ENCODE peak calls at places on chromosomes 3 and 15, in nine cellular contexts. One of them, this sample, is unnamed.

GRCh38 chr15:70324001-70324974 is 226.6 kb upstream of the TLE3 start:
- DNase-seq in stimulated activated naive B cell treated with anti-CD40 and anti-IgM and Interleukin-4, amounts not matched to agents 10 μg/mL and 1 μg/mL and 100 μg/mL, for 72 hours: no peak
- DNase-seq in hippocampal formation: no peak
- DNase-seq in retina: no peak
- DNase-seq in HEK293T: no peak
- DNase-seq in breast epithelium: peak; percentile 87
- DNase-seq in brain microvascular endothelial cell: no peak
- DNase-seq in GM12865: no peak
- DNase-seq in KBM-7: no peak
- DNase-seq in this sample: no peak

GRCh38 chr3:123338021-123338619 is 110.8 kb downstream of the ADCY5 start:
- DNase-seq in stimulated activated naive B cell treated with anti-CD40 and anti-IgM and Interleukin-4, amounts not matched to agents 10 μg/mL and 1 μg/mL and 100 μg/mL, for 72 hours: no peak
- DNase-seq in hippocampal formation: no peak
- DNase-seq in retina: no peak
- DNase-seq in HEK293T: no peak
- DNase-seq in breast epithelium: peak; percentile 48
- DNase-seq in brain microvascular endothelial cell: no peak
- DNase-seq in GM12865: no peak
- DNase-seq in KBM-7: no peak
- DNase-seq in this sample: no peak

GRCh38 chr3:152276688-152277087 is 8.0 kb downstream of the MBNL1 start:
- DNase-seq in stimulated activated naive B cell treated with anti-CD40 and anti-IgM and Interleukin-4, amounts not matched to agents 10 μg/mL and 1 μg/mL and 100 μg/mL, for 72 hours: no peak
- DNase-seq in hippocampal formation: no peak
- DNase-seq in retina: no peak
- DNase-seq in HEK293T: no peak
- DNase-seq in breast epithelium: no peak
- DNase-seq in brain microvascular endothelial cell: no peak
- DNase-seq in GM12865: no peak
- DNase-seq in KBM-7: no peak
- DNase-seq in this sample: no peak

GRCh38 chr3:178325330-178325729 is 210.9 kb upstream of the KCNMB2 start:
- DNase-seq in stimulated activated naive B cell treated with anti-CD40 and anti-IgM and Interleukin-4, amounts not matched to agents 10 μg/mL and 1 μg/mL and 100 μg/mL, for 72 hours: no peak
- DNase-seq in hippocampal formation: no peak
- DNase-seq in retina: peak; percentile 20
- DNase-seq in HEK293T: no peak
- DNase-seq in breast epithelium: no peak
- DNase-seq in brain microvascular endothelial cell: no peak
- DNase-seq in GM12865: no peak
- DNase-seq in KBM-7: peak; percentile 49
- DNase-seq in this sample: no peak

GRCh38 chr15:101318810-101319200 is 23.8 kb upstream of the SNRPA1 start:
- DNase-seq in stimulated activated naive B cell treated with anti-CD40 and anti-IgM and Interleukin-4, amounts not matched to agents 10 μg/mL and 1 μg/mL and 100 μg/mL, for 72 hours: no peak
- DNase-seq in hippocampal formation: no peak
- DNase-seq in retina: no peak
- DNase-seq in HEK293T: no peak
- DNase-seq in breast epithelium: no peak
- DNase-seq in brain microvascular endothelial cell: no peak
- DNase-seq in GM12865: no peak
- DNase-seq in KBM-7: no peak
- DNase-seq in this sample: no peak

GRCh38 chr15:77768107-77768506 is 135.4 kb upstream of the LINGO1 start:
- DNase-seq in stimulated activated naive B cell treated with anti-CD40 and anti-IgM and Interleukin-4, amounts not matched to agents 10 μg/mL and 1 μg/mL and 100 μg/mL, for 72 hours: no peak
- DNase-seq in hippocampal formation: no peak
- DNase-seq in retina: no peak
- DNase-seq in HEK293T: no peak
- DNase-seq in breast epithelium: no peak
- DNase-seq in brain microvascular endothelial cell: no peak
- DNase-seq in GM12865: no peak
- DNase-seq in KBM-7: no peak
- DNase-seq in this sample: no peak

GRCh38 chr3:52507359-52507758 is 12.2 kb downstream of the STAB1 start:
- DNase-seq in stimulated activated naive B cell treated with anti-CD40 and anti-IgM and Interleukin-4, amounts not matched to agents 10 μg/mL and 1 μg/mL and 100 μg/mL, for 72 hours: no peak
- DNase-seq in hippocampal formation: no peak
- DNase-seq in retina: no peak
- DNase-seq in HEK293T: no peak
- DNase-seq in breast epithelium: no peak
- DNase-seq in brain microvascular endothelial cell: no peak
- DNase-seq in GM12865: no peak
- DNase-seq in KBM-7: no peak
- DNase-seq in this sample: no peak

GRCh38 chr15:55909036-55909811 is 84.2 kb downstream of the NEDD4 start:
- DNase-seq in stimulated activated naive B cell treated with anti-CD40 and anti-IgM and Interleukin-4, amounts not matched to agents 10 μg/mL and 1 μg/mL and 100 μg/mL, for 72 hours: no peak
- DNase-seq in hippocampal formation: no peak
- DNase-seq in retina: no peak
- DNase-seq in HEK293T: no peak
- DNase-seq in breast epithelium: no peak
- DNase-seq in brain microvascular endothelial cell: peak; percentile 34
- DNase-seq in GM12865: no peak
- DNase-seq in KBM-7: no peak
- DNase-seq in this sample: no peak

GRCh38 chr3:130354430-130354829 is 9.0 kb downstream of the COL6A5 start:
- DNase-seq in stimulated activated naive B cell treated with anti-CD40 and anti-IgM and Interleukin-4, amounts not matched to agents 10 μg/mL and 1 μg/mL and 100 μg/mL, for 72 hours: no peak
- DNase-seq in hippocampal formation: no peak
- DNase-seq in retina: no peak
- DNase-seq in HEK293T: no peak
- DNase-seq in breast epithelium: no peak
- DNase-seq in brain microvascular endothelial cell: no peak
- DNase-seq in GM12865: no peak
- DNase-seq in KBM-7: peak; percentile 27
- DNase-seq in this sample: no peak

GRCh38 chr3:138186216-138186615 is 885 bp upstream of the ARMC8 start:
- DNase-seq in stimulated activated naive B cell treated with anti-CD40 and anti-IgM and Interleukin-4, amounts not matched to agents 10 μg/mL and 1 μg/mL and 100 μg/mL, for 72 hours: no peak
- DNase-seq in hippocampal formation: no peak
- DNase-seq in retina: no peak
- DNase-seq in HEK293T: no peak
- DNase-seq in breast epithelium: no peak
- DNase-seq in brain microvascular endothelial cell: no peak
- DNase-seq in GM12865: no peak
- DNase-seq in KBM-7: no peak
- DNase-seq in this sample: no peak

GRCh38 chr15:42732095-42732827 is 4.7 kb downstream of the CDAN1 start:
- DNase-seq in stimulated activated naive B cell treated with anti-CD40 and anti-IgM and Interleukin-4, amounts not matched to agents 10 μg/mL and 1 μg/mL and 100 μg/mL, for 72 hours: no peak
- DNase-seq in hippocampal formation: no peak
- DNase-seq in retina: no peak
- DNase-seq in HEK293T: no peak
- DNase-seq in breast epithelium: no peak
- DNase-seq in brain microvascular endothelial cell: no peak
- DNase-seq in GM12865: no peak
- DNase-seq in KBM-7: no peak
- DNase-seq in this sample: no peak

GRCh38 chr3:151316267-151316991 is at the start of gene GPR87:
- DNase-seq in stimulated activated naive B cell treated with anti-CD40 and anti-IgM and Interleukin-4, amounts not matched to agents 10 μg/mL and 1 μg/mL and 100 μg/mL, for 72 hours: no peak
- DNase-seq in hippocampal formation: no peak
- DNase-seq in retina: no peak
- DNase-seq in HEK293T: no peak
- DNase-seq in breast epithelium: no peak
- DNase-seq in brain microvascular endothelial cell: no peak
- DNase-seq in GM12865: peak; percentile 30
- DNase-seq in KBM-7: no peak
- DNase-seq in this sample: no peak

This sample was measured in GM10248.